ENCODE peak calls at places on chromosomes 3 and 15, in eight cellular contexts. Z is RKO; J is heart right ventricle; K is NCI-H1092; C is NCI-H2029; S is effector memory CD8-positive, alpha-beta T cell; I is fibroblast of the conjunctiva; V is AG09319. G is an unnamed sample.

GRCh38 chr3:84547971-84548970 is 410.5 kb upstream of the CADM2 start:
- DNase-seq in K (peak), I (no peak), V (no peak), C (peak), S (no peak), J (no peak), Z (no peak), G (no peak)

GRCh38 chr15:83512459-83512858 is 65.3 kb downstream of the SH3GL3 start:
- DNase-seq in V (no peak), Z (no peak), C (no peak), S (no peak), I (no peak), J (no peak), K (no peak), G (no peak)

GRCh38 chr3:28916713-28917499 is 364.0 kb upstream of the RBMS3 start:
- DNase-seq in S (no peak), Z (no peak), K (no peak), J (peak), I (peak), C (no peak), V (peak), G (no peak)

GRCh38 chr15:83764201-83764839 is 110.4 kb downstream of the ADAMTSL3 start:
- DNase-seq in K (no peak), J (no peak), I (no peak), Z (no peak), V (no peak), C (no peak), S (no peak), G (no peak)

GRCh38 chr15:90264649-90265048 is 823 bp upstream of the NGRN start:
- DNase-seq in K (no peak), J (no peak), I (no peak), C (no peak), V (no peak), Z (peak), S (no peak), G (no peak)

GRCh38 chr3:50610181-50610971 is 1.2 kb downstream of the CISH start:
- DNase-seq in V (no peak), K (no peak), C (no peak), Z (no peak), J (no peak), S (no peak), I (no peak), G (no peak)

GRCh38 chr15:31342781-31343626 is 16.4 kb downstream of the KLF13 start:
- DNase-seq in Z (no peak), S (no peak), K (no peak), C (no peak), V (no peak), I (no peak), J (no peak), G (no peak)

GRCh38 chr3:134367869-134368750 is 6.1 kb downstream of the AMOTL2 start:
- DNase-seq in S (no peak), K (no peak), V (no peak), Z (no peak), I (no peak), J (no peak), C (no peak), G (no peak)

GRCh38 chr3:112140584-112140983 is 7.5 kb upstream of the GCSAM start:
- DNase-seq in C (no peak), Z (no peak), J (no peak), V (no peak), S (no peak), K (no peak), I (no peak), G (no peak)

GRCh38 chr3:46208167-46208704 is at the start of gene CCR1:
- DNase-seq in S (peak), Z (peak), J (no peak), K (no peak), I (no peak), C (no peak), V (no peak), G (peak)

GRCh38 chr15:39549912-39550311 is 31.0 kb upstream of the THBS1 start:
- DNase-seq in S (no peak), I (no peak), K (no peak), V (no peak), J (peak), C (no peak), Z (no peak), G (no peak)

GRCh38 chr15:74502301-74502700 is 38.7 kb upstream of the ARID3B start:
- DNase-seq in Z (no peak), V (no peak), K (no peak), J (no peak), C (no peak), S (no peak), I (no peak), G (no peak)

GRCh38 chr15:58021332-58022230 is 43.9 kb downstream of the ALDH1A2 start:
- DNase-seq in J (no peak), S (no peak), I (no peak), V (no peak), C (no peak), K (no peak), Z (no peak), G (no peak)

GRCh38 chr15:100125627-100126231 is 216.0 kb downstream of the ADAMTS17 start:
- DNase-seq in V (no peak), Z (no peak), S (no peak), K (no peak), J (peak), I (no peak), C (no peak), G (no peak)

GRCh38 chr3:73380735-73381532 is 243.8 kb downstream of the PDZRN3 start:
- DNase-seq in I (no peak), C (no peak), K (no peak), S (no peak), V (no peak), J (no peak), Z (no peak), G (no peak)

GRCh38 chr3:141796436-141797166 is 33.4 kb downstream of the GRK7 start:
- DNase-seq in I (no peak), K (no peak), S (peak), V (no peak), C (no peak), Z (no peak), J (no peak), G (peak)

GRCh38 chr15:98395974-98396627 is 252.2 kb upstream of the IGF1R start:
- DNase-seq in V (no peak), S (no peak), J (no peak), K (no peak), Z (no peak), I (no peak), C (no peak), G (no peak)

GRCh38 chr3:154301556-154301955 is 22.7 kb downstream of the DHX36 start:
- DNase-seq in K (no peak), C (no peak), J (no peak), V (no peak), I (no peak), S (no peak), Z (no peak), G (no peak)

GRCh38 chr3:110868106-110868505 is 203.5 kb upstream of the NECTIN3 start:
- DNase-seq in Z (no peak), K (no peak), C (no peak), V (no peak), I (no peak), S (no peak), J (no peak), G (no peak)

GRCh38 chr3:9398715-9399708 is 1.6 kb downstream of the SETD5 start:
- DNase-seq in J (no peak), S (peak), Z (peak), C (peak), V (no peak), K (no peak), I (no peak), G (no peak)

GRCh38 chr15:25504307-25504706 is 65.5 kb upstream of the UBE3A start:
- DNase-seq in Z (no peak), I (no peak), V (no peak), K (no peak), J (no peak), C (no peak), S (no peak), G (no peak)

GRCh38 chr3:23948761-23949160 is 3.7 kb downstream of the NR1D2 start:
- DNase-seq in V (no peak), C (no peak), S (no peak), I (no peak), Z (no peak), J (no peak), K (no peak), G (no peak)

GRCh38 chr3:86800116-86800515 is 190.8 kb downstream of the VGLL3 start:
- DNase-seq in C (no peak), K (no peak), Z (no peak), S (no peak), J (no peak), V (no peak), I (no peak), G (no peak)

GRCh38 chr15:69468241-69469121 is 15.9 kb downstream of the RPLP1 start:
- DNase-seq in S (peak), C (peak), K (peak), Z (no peak), V (no peak), I (no peak), J (no peak), G (peak)

GRCh38 chr15:91252322-91252721 is 152.3 kb downstream of the SV2B start:
- DNase-seq in K (no peak), V (no peak), I (no peak), J (no peak), C (no peak), Z (no peak), S (no peak), G (no peak)

GRCh38 chr15:33243393-33243792 is 48.9 kb upstream of the FMN1 start:
- DNase-seq in S (no peak), Z (no peak), K (no peak), C (no peak), V (no peak), I (no peak), J (no peak), G (no peak)